ENCODE peak calls at places on chromosomes 13 and 19, in seven cellular contexts. One of them, this sample, is unnamed.

GRCh38 chr13:32695602-32696250 is 109.5 kb downstream of the PDS5B start:
- DNase-seq in stimulated activated CD4-positive, alpha-beta T cell treated with anti-CD3 and anti-CD28 coated beads, TNF-alpha, amount 100 ng/mL, for 24 hours: no peak
- DNase-seq in fibroblast of pulmonary artery: peak; percentile 10
- DNase-seq in astrocyte of the spinal cord: peak; percentile 14
- DNase-seq in HEK293T: no peak
- DNase-seq in Peyer's patch: no peak
- DNase-seq in CD4-positive, alpha-beta T cell: no peak
- DNase-seq in this sample: no peak

GRCh38 chr19:5057860-5058259 is 88.9 kb downstream of the KDM4B start:
- DNase-seq in HEK293T: peak; percentile 39
- DNase-seq in stimulated activated CD4-positive, alpha-beta T cell treated with anti-CD3 and anti-CD28 coated beads, TNF-alpha, amount 100 ng/mL, for 24 hours: no peak
- DNase-seq in fibroblast of pulmonary artery: peak; percentile 21
- DNase-seq in Peyer's patch: no peak
- DNase-seq in CD4-positive, alpha-beta T cell: no peak
- DNase-seq in astrocyte of the spinal cord: peak; percentile 18
- DNase-seq in this sample: no peak

GRCh38 chr19:21608571-21608970 is 103.2 kb downstream of the ZNF429 start:
- DNase-seq in astrocyte of the spinal cord: no peak
- DNase-seq in HEK293T: no peak
- DNase-seq in fibroblast of pulmonary artery: no peak
- DNase-seq in CD4-positive, alpha-beta T cell: no peak
- DNase-seq in Peyer's patch: no peak
- DNase-seq in stimulated activated CD4-positive, alpha-beta T cell treated with anti-CD3 and anti-CD28 coated beads, TNF-alpha, amount 100 ng/mL, for 24 hours: no peak
- DNase-seq in this sample: no peak

GRCh38 chr13:27038323-27038722 is 133.3 kb downstream of the USP12 start:
- DNase-seq in CD4-positive, alpha-beta T cell: no peak
- DNase-seq in HEK293T: no peak
- DNase-seq in stimulated activated CD4-positive, alpha-beta T cell treated with anti-CD3 and anti-CD28 coated beads, TNF-alpha, amount 100 ng/mL, for 24 hours: no peak
- DNase-seq in Peyer's patch: no peak
- DNase-seq in fibroblast of pulmonary artery: peak; percentile 69
- DNase-seq in astrocyte of the spinal cord: peak; percentile 81
- DNase-seq in this sample: no peak

GRCh38 chr13:98507060-98507797 is 69.7 kb downstream of the STK24 start:
- DNase-seq in stimulated activated CD4-positive, alpha-beta T cell treated with anti-CD3 and anti-CD28 coated beads, TNF-alpha, amount 100 ng/mL, for 24 hours: no peak
- DNase-seq in astrocyte of the spinal cord: peak; percentile 56
- DNase-seq in Peyer's patch: peak; percentile 59
- DNase-seq in fibroblast of pulmonary artery: peak; percentile 55
- DNase-seq in CD4-positive, alpha-beta T cell: no peak
- DNase-seq in HEK293T: no peak
- DNase-seq in this sample: no peak

GRCh38 chr19:49710372-49710951 is 19.5 kb downstream of the CPT1C start:
- DNase-seq in astrocyte of the spinal cord: peak; percentile 64
- DNase-seq in CD4-positive, alpha-beta T cell: no peak
- DNase-seq in HEK293T: no peak
- DNase-seq in Peyer's patch: no peak
- DNase-seq in fibroblast of pulmonary artery: peak; percentile 40
- DNase-seq in stimulated activated CD4-positive, alpha-beta T cell treated with anti-CD3 and anti-CD28 coated beads, TNF-alpha, amount 100 ng/mL, for 24 hours: no peak
- DNase-seq in this sample: no peak

GRCh38 chr19:39112338-39112890 is 13.2 kb upstream of the PAK4 start:
- DNase-seq in astrocyte of the spinal cord: no peak
- DNase-seq in fibroblast of pulmonary artery: no peak
- DNase-seq in CD4-positive, alpha-beta T cell: no peak
- DNase-seq in HEK293T: no peak
- DNase-seq in stimulated activated CD4-positive, alpha-beta T cell treated with anti-CD3 and anti-CD28 coated beads, TNF-alpha, amount 100 ng/mL, for 24 hours: no peak
- DNase-seq in Peyer's patch: no peak
- DNase-seq in this sample: no peak

GRCh38 chr13:113413178-113413897 is 40.0 kb downstream of the ADPRHL1 start:
- DNase-seq in HEK293T: no peak
- DNase-seq in fibroblast of pulmonary artery: no peak
- DNase-seq in CD4-positive, alpha-beta T cell: no peak
- DNase-seq in Peyer's patch: no peak
- DNase-seq in stimulated activated CD4-positive, alpha-beta T cell treated with anti-CD3 and anti-CD28 coated beads, TNF-alpha, amount 100 ng/mL, for 24 hours: no peak
- DNase-seq in astrocyte of the spinal cord: peak; percentile 25
- DNase-seq in this sample: no peak

GRCh38 chr13:35526577-35526976 is 50.1 kb upstream of the MAB21L1 start:
- DNase-seq in CD4-positive, alpha-beta T cell: no peak
- DNase-seq in astrocyte of the spinal cord: no peak
- DNase-seq in HEK293T: no peak
- DNase-seq in stimulated activated CD4-positive, alpha-beta T cell treated with anti-CD3 and anti-CD28 coated beads, TNF-alpha, amount 100 ng/mL, for 24 hours: no peak
- DNase-seq in Peyer's patch: no peak
- DNase-seq in fibroblast of pulmonary artery: no peak
- DNase-seq in this sample: no peak

GRCh38 chr13:102901615-102902305 is 55.9 kb downstream of the ERCC5 start:
- DNase-seq in stimulated activated CD4-positive, alpha-beta T cell treated with anti-CD3 and anti-CD28 coated beads, TNF-alpha, amount 100 ng/mL, for 24 hours: no peak
- DNase-seq in CD4-positive, alpha-beta T cell: no peak
- DNase-seq in HEK293T: no peak
- DNase-seq in astrocyte of the spinal cord: no peak
- DNase-seq in Peyer's patch: no peak
- DNase-seq in fibroblast of pulmonary artery: no peak
- DNase-seq in this sample: no peak

GRCh38 chr13:48334534-48335127 is 31.1 kb downstream of the RB1 start:
- DNase-seq in fibroblast of pulmonary artery: peak; percentile 64
- DNase-seq in CD4-positive, alpha-beta T cell: no peak
- DNase-seq in astrocyte of the spinal cord: peak; percentile 59
- DNase-seq in Peyer's patch: no peak
- DNase-seq in HEK293T: no peak
- DNase-seq in stimulated activated CD4-positive, alpha-beta T cell treated with anti-CD3 and anti-CD28 coated beads, TNF-alpha, amount 100 ng/mL, for 24 hours: no peak
- DNase-seq in this sample: no peak

GRCh38 chr19:17248011-17248776 is 2.5 kb upstream of the NR2F6 start:
- DNase-seq in Peyer's patch: peak; percentile 75
- DNase-seq in CD4-positive, alpha-beta T cell: no peak
- DNase-seq in HEK293T: no peak
- DNase-seq in stimulated activated CD4-positive, alpha-beta T cell treated with anti-CD3 and anti-CD28 coated beads, TNF-alpha, amount 100 ng/mL, for 24 hours: no peak
- DNase-seq in astrocyte of the spinal cord: no peak
- DNase-seq in fibroblast of pulmonary artery: no peak
- DNase-seq in this sample: no peak

GRCh38 chr13:110616103-110617101 is 1.1 kb downstream of the NAXD start:
- DNase-seq in HEK293T: no peak
- DNase-seq in Peyer's patch: peak; percentile 71
- DNase-seq in CD4-positive, alpha-beta T cell: peak; percentile 47
- DNase-seq in astrocyte of the spinal cord: peak; percentile 34
- DNase-seq in stimulated activated CD4-positive, alpha-beta T cell treated with anti-CD3 and anti-CD28 coated beads, TNF-alpha, amount 100 ng/mL, for 24 hours: peak; percentile 33
- DNase-seq in fibroblast of pulmonary artery: peak; percentile 38
- DNase-seq in this sample: no peak

GRCh38 chr13:41061914-41062837 is 867 bp downstream of the WBP4 start:
- DNase-seq in Peyer's patch: no peak
- DNase-seq in fibroblast of pulmonary artery: peak; percentile 80
- DNase-seq in HEK293T: peak; percentile 57
- DNase-seq in CD4-positive, alpha-beta T cell: no peak
- DNase-seq in stimulated activated CD4-positive, alpha-beta T cell treated with anti-CD3 and anti-CD28 coated beads, TNF-alpha, amount 100 ng/mL, for 24 hours: no peak
- DNase-seq in astrocyte of the spinal cord: peak; percentile 81
- DNase-seq in this sample: peak; percentile 58

GRCh38 chr13:41780736-41781708 is 179.9 kb downstream of the VWA8 start:
- DNase-seq in astrocyte of the spinal cord: peak; percentile 74
- DNase-seq in HEK293T: no peak
- DNase-seq in fibroblast of pulmonary artery: peak; percentile 81
- DNase-seq in CD4-positive, alpha-beta T cell: no peak
- DNase-seq in stimulated activated CD4-positive, alpha-beta T cell treated with anti-CD3 and anti-CD28 coated beads, TNF-alpha, amount 100 ng/mL, for 24 hours: no peak
- DNase-seq in Peyer's patch: no peak
- DNase-seq in this sample: no peak

GRCh38 chr19:33350538-33351309 is 22.8 kb upstream of the CEBPG start:
- DNase-seq in CD4-positive, alpha-beta T cell: no peak
- DNase-seq in astrocyte of the spinal cord: peak; percentile 35
- DNase-seq in Peyer's patch: no peak
- DNase-seq in stimulated activated CD4-positive, alpha-beta T cell treated with anti-CD3 and anti-CD28 coated beads, TNF-alpha, amount 100 ng/mL, for 24 hours: no peak
- DNase-seq in HEK293T: no peak
- DNase-seq in fibroblast of pulmonary artery: peak; percentile 64
- DNase-seq in this sample: no peak

GRCh38 chr13:57925250-57925649 is 293.7 kb downstream of the PCDH17 start:
- DNase-seq in Peyer's patch: no peak
- DNase-seq in CD4-positive, alpha-beta T cell: no peak
- DNase-seq in stimulated activated CD4-positive, alpha-beta T cell treated with anti-CD3 and anti-CD28 coated beads, TNF-alpha, amount 100 ng/mL, for 24 hours: no peak
- DNase-seq in astrocyte of the spinal cord: peak; percentile 5
- DNase-seq in fibroblast of pulmonary artery: peak; percentile 8
- DNase-seq in HEK293T: no peak
- DNase-seq in this sample: no peak

GRCh38 chr19:3324405-3324856 is 42.0 kb upstream of the NFIC start:
- DNase-seq in HEK293T: peak; percentile 76
- DNase-seq in fibroblast of pulmonary artery: peak; percentile 39
- DNase-seq in Peyer's patch: peak; percentile 79
- DNase-seq in CD4-positive, alpha-beta T cell: peak; percentile 81
- DNase-seq in stimulated activated CD4-positive, alpha-beta T cell treated with anti-CD3 and anti-CD28 coated beads, TNF-alpha, amount 100 ng/mL, for 24 hours: peak; percentile 82
- DNase-seq in astrocyte of the spinal cord: no peak
- DNase-seq in this sample: peak; percentile 74

GRCh38 chr13:98313023-98313937 is 136.2 kb upstream of the RNF113B start:
- DNase-seq in HEK293T: no peak
- DNase-seq in CD4-positive, alpha-beta T cell: no peak
- DNase-seq in fibroblast of pulmonary artery: no peak
- DNase-seq in astrocyte of the spinal cord: no peak
- DNase-seq in Peyer's patch: no peak
- DNase-seq in stimulated activated CD4-positive, alpha-beta T cell treated with anti-CD3 and anti-CD28 coated beads, TNF-alpha, amount 100 ng/mL, for 24 hours: no peak
- DNase-seq in this sample: no peak

GRCh38 chr19:10784257-10784656 is 51.8 kb downstream of the TMED1 start:
- DNase-seq in HEK293T: no peak
- DNase-seq in astrocyte of the spinal cord: no peak
- DNase-seq in stimulated activated CD4-positive, alpha-beta T cell treated with anti-CD3 and anti-CD28 coated beads, TNF-alpha, amount 100 ng/mL, for 24 hours: no peak
- DNase-seq in Peyer's patch: no peak
- DNase-seq in fibroblast of pulmonary artery: no peak
- DNase-seq in CD4-positive, alpha-beta T cell: no peak
- DNase-seq in this sample: peak; percentile 87

GRCh38 chr13:26656919-26657318 is 99.4 kb downstream of the WASF3 start:
- DNase-seq in HEK293T: no peak
- DNase-seq in CD4-positive, alpha-beta T cell: no peak
- DNase-seq in fibroblast of pulmonary artery: peak; percentile 49
- DNase-seq in Peyer's patch: no peak
- DNase-seq in astrocyte of the spinal cord: peak; percentile 43
- DNase-seq in stimulated activated CD4-positive, alpha-beta T cell treated with anti-CD3 and anti-CD28 coated beads, TNF-alpha, amount 100 ng/mL, for 24 hours: no peak
- DNase-seq in this sample: no peak

GRCh38 chr13:45607931-45608330 is 7.6 kb downstream of the ERICH6B start:
- DNase-seq in CD4-positive, alpha-beta T cell: no peak
- DNase-seq in HEK293T: no peak
- DNase-seq in fibroblast of pulmonary artery: no peak
- DNase-seq in stimulated activated CD4-positive, alpha-beta T cell treated with anti-CD3 and anti-CD28 coated beads, TNF-alpha, amount 100 ng/mL, for 24 hours: no peak
- DNase-seq in astrocyte of the spinal cord: no peak
- DNase-seq in Peyer's patch: no peak
- DNase-seq in this sample: no peak

GRCh38 chr19:860481-861098 is 1.1 kb downstream of the CFD start:
- DNase-seq in astrocyte of the spinal cord: peak; percentile 37
- DNase-seq in fibroblast of pulmonary artery: peak; percentile 50
- DNase-seq in stimulated activated CD4-positive, alpha-beta T cell treated with anti-CD3 and anti-CD28 coated beads, TNF-alpha, amount 100 ng/mL, for 24 hours: peak; percentile 60
- DNase-seq in Peyer's patch: peak; percentile 80
- DNase-seq in CD4-positive, alpha-beta T cell: peak; percentile 60
- DNase-seq in HEK293T: peak; percentile 72
- DNase-seq in this sample: peak; percentile 77

GRCh38 chr13:52128714-52129700 is at the start of gene NEK5:
- DNase-seq in stimulated activated CD4-positive, alpha-beta T cell treated with anti-CD3 and anti-CD28 coated beads, TNF-alpha, amount 100 ng/mL, for 24 hours: peak; percentile 53
- DNase-seq in fibroblast of pulmonary artery: peak; percentile 44
- DNase-seq in astrocyte of the spinal cord: peak; percentile 49
- DNase-seq in Peyer's patch: peak; percentile 84
- DNase-seq in CD4-positive, alpha-beta T cell: peak; percentile 60
- DNase-seq in HEK293T: peak; percentile 84
- DNase-seq in this sample: peak; percentile 13

GRCh38 chr13:53321301-53321700 is 292.7 kb downstream of the OLFM4 start:
- DNase-seq in fibroblast of pulmonary artery: no peak
- DNase-seq in astrocyte of the spinal cord: no peak
- DNase-seq in CD4-positive, alpha-beta T cell: no peak
- DNase-seq in HEK293T: no peak
- DNase-seq in stimulated activated CD4-positive, alpha-beta T cell treated with anti-CD3 and anti-CD28 coated beads, TNF-alpha, amount 100 ng/mL, for 24 hours: no peak
- DNase-seq in Peyer's patch: no peak
- DNase-seq in this sample: no peak

This sample was measured in HL-60.